ENCODE peak calls at places on chromosomes 11 and 22, in six cellular contexts. V, F, Y, H, R and A are unnamed samples.
A peak's percentile ranks its signal among the peaks of the same experiment; 100 is the strongest.

GRCh38 chr22:24149191-24149590 is 32.1 kb upstream of the SUSD2 start:
- DNase-seq in H (no peak), V (no peak), R (no peak), F (no peak), Y (no peak), A (no peak)

GRCh38 chr11:72333657-72334056 is 89.7 kb upstream of the PHOX2A start:
- DNase-seq in Y (no peak), R (peak; percentile 66), V (no peak), H (no peak), F (peak; percentile 71), A (peak; percentile 83)

GRCh38 chr11:125593113-125593761 is 585 bp downstream of the STT3A start:
- DNase-seq in R (no peak), V (peak; percentile 16), Y (no peak), F (peak; percentile 66), H (peak; percentile 60), A (no peak)

GRCh38 chr11:134592391-134592990 is 180.4 kb upstream of the B3GAT1 start:
- DNase-seq in V (peak; percentile 49), R (peak; percentile 88), H (peak; percentile 15), Y (no peak), F (peak; percentile 62), A (peak; percentile 46)

GRCh38 chr22:27512283-27512761 is 289.2 kb downstream of the MN1 start:
- DNase-seq in R (no peak), F (no peak), Y (no peak), V (no peak), H (no peak), A (no peak)

GRCh38 chr11:3903207-3903896 is 47.9 kb downstream of the STIM1 start:
- DNase-seq in R (no peak), V (no peak), H (no peak), Y (no peak), F (peak; percentile 55), A (no peak)

GRCh38 chr11:15127341-15127740 is 12.6 kb downstream of the INSC start:
- DNase-seq in V (no peak), H (no peak), Y (no peak), R (peak; percentile 4), F (no peak), A (no peak)

GRCh38 chr22:42515896-42516295 is 3.7 kb downstream of the RRP7A start:
- DNase-seq in F (no peak), Y (no peak), H (peak; percentile 62), R (no peak), V (no peak), A (no peak)

GRCh38 chr22:38973289-38974169 is 8.6 kb upstream of the APOBEC3B start:
- DNase-seq in H (peak; percentile 42), V (no peak), R (peak; percentile 80), Y (no peak), F (peak; percentile 61), A (no peak)

GRCh38 chr11:14973621-14974020 is 1.5 kb upstream of the CALCA start:
- DNase-seq in H (no peak), V (no peak), R (peak; percentile 63), Y (no peak), F (no peak), A (no peak)

GRCh38 chr11:32902089-32902665 is 9.6 kb downstream of the QSER1 start:
- DNase-seq in V (no peak), R (peak; percentile 38), Y (no peak), F (no peak), H (no peak), A (no peak)

GRCh38 chr11:75929706-75930105 is 114.7 kb downstream of the UVRAG start:
- DNase-seq in R (no peak), V (no peak), H (no peak), Y (no peak), F (no peak), A (no peak)

GRCh38 chr11:134150195-134150903 is 73.4 kb downstream of the NCAPD3 start:
- DNase-seq in Y (no peak), V (no peak), H (no peak), R (no peak), F (no peak), A (no peak)

GRCh38 chr22:36379593-36380361 is 8.0 kb downstream of the MYH9 start:
- DNase-seq in R (no peak), F (no peak), H (no peak), Y (no peak), V (no peak), A (no peak)

GRCh38 chr11:133947298-133947905 is 9.4 kb downstream of the IGSF9B start:
- DNase-seq in Y (no peak), R (peak; percentile 87), H (peak; percentile 20), F (peak; percentile 10), V (no peak), A (no peak)

GRCh38 chr11:894575-895201 is 15.9 kb downstream of the CHID1 start:
- DNase-seq in Y (no peak), H (no peak), V (no peak), R (no peak), F (peak; percentile 21), A (no peak)

GRCh38 chr22:28560005-28560742 is 119.5 kb downstream of the TTC28 start:
- DNase-seq in V (no peak), R (no peak), F (peak; percentile 86), Y (no peak), H (no peak), A (no peak)

GRCh38 chr22:49606562-49606961 is 221.1 kb downstream of the BRD1 start:
- DNase-seq in R (no peak), H (no peak), V (no peak), Y (no peak), F (no peak), A (no peak)

GRCh38 chr22:49608660-49609059 is 219.0 kb downstream of the BRD1 start:
- DNase-seq in V (no peak), H (no peak), F (no peak), Y (no peak), R (no peak), A (no peak)

GRCh38 chr22:49607821-49608220 is 219.9 kb downstream of the BRD1 start:
- DNase-seq in R (no peak), F (no peak), Y (no peak), H (no peak), V (no peak), A (no peak)

GRCh38 chr22:49609207-49609876 is 218.3 kb downstream of the BRD1 start:
- DNase-seq in Y (no peak), F (no peak), R (no peak), V (no peak), H (no peak), A (no peak)

DNA sequence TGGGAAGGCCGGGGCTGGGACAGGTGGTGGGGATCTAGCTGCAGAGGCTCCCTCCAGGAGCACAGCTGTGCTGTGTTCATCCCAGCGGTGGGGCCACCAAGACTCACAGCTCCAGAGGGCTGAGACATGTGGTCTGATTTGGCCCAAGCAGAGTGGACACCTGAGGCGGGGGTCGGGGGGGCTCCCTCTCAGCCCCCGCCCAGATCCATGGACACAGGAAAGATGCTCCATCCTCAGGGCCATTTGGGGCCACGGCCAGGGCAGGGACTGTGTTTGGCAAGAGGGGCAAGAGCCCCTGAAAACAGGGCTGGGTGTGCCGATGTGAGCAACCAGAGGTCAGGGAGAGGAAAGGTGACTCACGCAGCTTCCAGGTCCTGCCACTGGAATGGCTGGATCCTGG is 219.4 kb downstream of the BRD1 start:
- DNase-seq in R (no peak), F (no peak), V (no peak), H (no peak), Y (no peak), A (no peak)
- TF ChIP-seq ZNF274 in R (no peak), F (no peak), V (no peak), H (no peak), Y (no peak), A (no peak)

GRCh38 chr22:41446057-41446501 is 522 bp downstream of the TOB2 start:
- DNase-seq in V (no peak), H (no peak), F (peak; percentile 23), R (no peak), Y (no peak), A (no peak)
- TF ChIP-seq ZNF274 in V (no peak), H (no peak), F (no peak), R (no peak), Y (no peak), A (no peak)

DNA sequence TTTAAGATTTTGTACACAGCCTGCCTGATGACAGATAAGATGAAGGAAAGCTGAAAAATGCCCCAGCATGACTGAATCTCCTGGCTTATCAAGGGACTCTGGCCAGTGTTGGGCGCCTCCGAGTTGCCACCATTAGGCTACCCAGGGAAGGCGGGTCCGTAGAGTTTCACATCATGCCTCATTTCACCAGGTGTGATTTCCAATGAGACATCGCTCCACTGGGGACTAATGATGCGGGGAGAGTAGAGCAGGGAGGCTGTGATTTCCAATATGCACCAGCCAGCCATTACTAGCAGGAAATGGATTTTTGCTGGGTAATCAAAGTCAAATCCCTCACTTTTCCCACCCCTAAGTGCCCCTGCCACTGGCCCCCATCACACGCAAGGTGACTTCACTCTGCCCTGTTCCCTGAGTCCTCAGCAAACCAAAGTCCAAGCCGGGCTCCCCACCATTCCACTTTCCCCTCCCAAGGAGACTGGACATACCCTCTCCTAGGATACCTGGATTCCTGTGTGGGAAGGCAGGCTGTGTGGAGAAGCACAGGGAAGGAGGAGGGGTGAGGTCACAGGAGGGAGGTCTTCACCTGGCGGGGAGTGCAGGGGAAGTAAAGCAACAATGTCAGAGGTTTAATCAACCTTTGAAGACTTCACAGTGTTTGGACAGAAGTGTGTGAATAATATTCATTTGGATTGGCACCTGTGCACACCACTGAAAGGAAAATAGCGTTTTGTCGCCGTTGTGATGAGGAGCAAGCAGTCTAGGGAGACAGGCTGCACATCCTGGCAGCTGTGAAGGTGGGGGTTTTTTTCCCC is 613.3 kb upstream of the CADM1 start:
- DNase-seq in F (no peak), Y (no peak), R (peak; percentile 17), H (no peak), V (no peak), A (no peak)
- TF ChIP-seq ZNF274 in F (no peak), Y (no peak), R (no peak), H (no peak), V (no peak), A (no peak)

GRCh38 chr22:37660709-37661045 is 2.2 kb downstream of the PDXP start:
- DNase-seq in R (no peak), V (no peak), H (no peak), Y (no peak), F (no peak), A (no peak)

GRCh38 chr22:37659066-37659896 is 758 bp downstream of the PDXP start:
- DNase-seq in F (peak; percentile 38), Y (no peak), H (peak; percentile 73), R (no peak), V (no peak), A (no peak)

GRCh38 chr22:37659897-37660708 is 1.6 kb downstream of the PDXP start:
- DNase-seq in F (peak; percentile 34), Y (no peak), H (no peak), R (no peak), V (no peak), A (no peak)

GRCh38 chr22:37662039-37662438 is 3.5 kb downstream of the PDXP start:
- DNase-seq in H (no peak), R (no peak), Y (no peak), V (no peak), F (no peak), A (no peak)

DNA sequence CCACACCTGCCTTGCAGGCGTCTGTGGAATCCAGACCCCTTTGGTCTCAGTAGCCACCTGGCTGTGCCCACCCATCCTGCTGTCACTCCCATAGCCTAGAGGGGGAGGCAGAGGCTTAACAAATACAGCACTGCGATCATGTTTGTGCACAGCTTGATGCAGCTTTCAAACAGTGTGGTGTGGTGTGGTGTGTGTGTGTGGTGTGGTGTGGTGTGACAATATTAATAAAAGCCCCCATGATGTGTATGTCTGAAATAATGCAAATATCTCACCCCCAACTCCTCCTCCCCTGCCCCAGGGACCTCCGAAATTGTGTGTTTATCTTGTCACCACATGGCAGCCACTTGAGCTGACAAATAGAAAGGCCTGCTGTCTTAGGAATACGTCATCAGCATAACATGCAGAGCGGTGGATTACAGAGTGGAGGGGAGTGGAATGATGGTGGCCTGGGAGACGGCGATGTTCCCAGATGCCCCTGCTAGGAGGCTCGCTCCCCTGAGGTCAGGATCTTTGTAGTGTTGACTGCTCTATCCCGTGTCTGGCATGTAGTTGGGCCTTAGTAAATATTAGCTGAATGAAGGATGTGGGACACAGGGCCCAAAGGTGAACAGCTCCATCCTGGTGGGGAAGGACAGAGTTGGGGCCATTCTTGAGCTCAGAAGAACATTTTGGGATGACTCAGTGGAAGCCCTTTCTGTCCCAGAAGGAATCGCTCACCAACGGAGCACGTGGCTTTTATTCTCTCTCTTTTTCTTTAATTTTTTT is 2.8 kb downstream of the PDXP start:
- DNase-seq in Y (no peak), V (no peak), F (peak; percentile 62), H (peak; percentile 90), R (no peak), A (no peak)
- TF ChIP-seq ZNF274 in Y (no peak), V (no peak), F (no peak), H (no peak), R (no peak), A (no peak)